ENCODE peak calls at places on chromosome 18, in four cellular contexts. Q, B, N and X are unnamed samples.

GRCh38 chr18:74526478-74526877 is 7.8 kb upstream of the CNDP1 start:
- DNase-seq in Q (no peak), B (no peak), N (no peak), X (no peak)

GRCh38 chr18:75210274-75211001 is at the start of gene TSHZ1:
- DNase-seq in Q (peak; percentile 82), B (peak; percentile 78), N (peak; percentile 92), X (peak; percentile 98)

GRCh38 chr18:6627621-6628020 is 101.9 kb upstream of the ARHGAP28 start:
- DNase-seq in Q (no peak), B (no peak), N (peak; percentile 66), X (no peak)

GRCh38 chr18:42563995-42564394 is 551.5 kb downstream of the RIT2 start:
- DNase-seq in Q (no peak), B (no peak), N (no peak), X (no peak)

GRCh38 chr18:79986726-79987125 is 1.6 kb downstream of the TXNL4A start:
- DNase-seq in Q (no peak), B (no peak), N (peak; percentile 9), X (no peak)

GRCh38 chr18:9989481-9989880 is 75.7 kb downstream of the VAPA start:
- DNase-seq in Q (no peak), B (no peak), N (no peak), X (no peak)

GRCh38 chr18:5284808-5285207 is 10.7 kb downstream of the ZBTB14 start:
- DNase-seq in Q (no peak), B (no peak), N (no peak), X (peak; percentile 45)

GRCh38 chr18:70322928-70323327 is 34.1 kb downstream of the SOCS6 start:
- DNase-seq in Q (peak; percentile 78), B (no peak), N (no peak), X (no peak)

GRCh38 chr18:63567276-63567675 is 19.9 kb upstream of the SERPINB13 start:
- DNase-seq in Q (no peak), B (no peak), N (peak; percentile 15), X (no peak)

GRCh38 chr18:59961086-59961485 is 61.3 kb downstream of the PMAIP1 start:
- DNase-seq in Q (no peak), B (no peak), N (no peak), X (no peak)

GRCh38 chr18:52152036-52152435 is 188.0 kb upstream of the DCC start:
- DNase-seq in Q (no peak), B (no peak), N (no peak), X (no peak)

GRCh38 chr18:76979111-76979751 is 153.4 kb downstream of the MBP start:
- DNase-seq in Q (no peak), B (no peak), N (no peak), X (no peak)

GRCh38 chr18:79580481-79581171 is 99.0 kb upstream of the CTDP1 start:
- DNase-seq in Q (no peak), B (no peak), N (no peak), X (no peak)

GRCh38 chr18:44708451-44709083 is 27.9 kb downstream of the SETBP1 start:
- DNase-seq in Q (no peak), B (peak; percentile 41), N (peak; percentile 26), X (no peak)

GRCh38 chr18:3294435-3295080 is 32.6 kb downstream of the MYL12B start:
- DNase-seq in Q (no peak), B (no peak), N (peak; percentile 36), X (peak; percentile 66)

GRCh38 chr18:11820697-11821096 is 30.5 kb upstream of the CHMP1B start:
- DNase-seq in Q (no peak), B (no peak), N (no peak), X (no peak)

GRCh38 chr18:34866739-34867138 is 156.6 kb downstream of the DTNA start:
- DNase-seq in Q (peak; percentile 4), B (no peak), N (peak; percentile 11), X (no peak)

GRCh38 chr18:54532222-54532621 is 58.8 kb upstream of the DYNAP start:
- DNase-seq in Q (no peak), B (no peak), N (no peak), X (no peak)

GRCh38 chr18:33440011-33440383 is 524 bp downstream of the CCDC178 start:
- DNase-seq in Q (peak; percentile 44), B (peak; percentile 40), N (no peak), X (peak; percentile 85)

GRCh38 chr18:37042381-37042780 is 213.5 kb downstream of the KIAA1328 start:
- DNase-seq in Q (no peak), B (no peak), N (no peak), X (no peak)

GRCh38 chr18:22828171-22828570 is 105.0 kb upstream of the RBBP8 start:
- DNase-seq in Q (no peak), B (no peak), N (peak; percentile 31), X (no peak)

GRCh38 chr18:47075098-47075883 is 39.9 kb upstream of the ELOA2 start:
- DNase-seq in Q (no peak), B (no peak), N (peak; percentile 36), X (no peak)

GRCh38 chr18:55489742-55490055 is 98.3 kb downstream of the TCF4 start:
- DNase-seq in Q (no peak), B (no peak), N (no peak), X (peak; percentile 74)

GRCh38 chr18:4603955-4604354 is 148.8 kb upstream of the DLGAP1 start:
- DNase-seq in Q (no peak), B (no peak), N (no peak), X (no peak)

GRCh38 chr18:3157086-3157485 is 62.7 kb downstream of the MYOM1 start:
- DNase-seq in Q (no peak), B (no peak), N (no peak), X (no peak)